ENCODE peak calls at places on chromosomes 16 and 17, in ten cellular contexts. K is cardiac muscle cell, M is fibroblast of the aortic adventitia, Q is prostate gland, G is lower lobe of right lung, Z is ascending aorta, Y is stomach, W is fibroblast of pulmonary artery, D is esophagus muscularis mucosa, O is PC-3. F is an unnamed sample.
A peak's percentile ranks its signal among the peaks of the same experiment; 100 is the strongest.

GRCh38 chr16:81779540-81780320 is 639 bp downstream of the PLCG2 start:
- DNase-seq in Q (no peak), Y (peak; percentile 44), Z (no peak), M (no peak), O (no peak), K (no peak), W (peak; percentile 4), G (peak; percentile 76), D (no peak), F (no peak)

GRCh38 chr16:90041896-90042473 is 22.7 kb upstream of the DBNDD1 start:
- DNase-seq in O (no peak), Q (no peak), Z (no peak), M (no peak), W (no peak), Y (no peak), K (no peak), D (no peak), G (no peak), F (no peak)

GRCh38 chr17:78315355-78316114 is 44.3 kb downstream of the SOCS3 start:
- DNase-seq in D (peak; percentile 97), Q (peak; percentile 56), O (peak; percentile 99), Z (peak; percentile 76), G (peak; percentile 76), M (peak; percentile 92), Y (peak; percentile 79), W (peak; percentile 88), K (peak; percentile 94), F (peak; percentile 90)

GRCh38 chr16:53518550-53519416 is 15.8 kb upstream of the AKTIP start:
- DNase-seq in Y (peak; percentile 58), O (no peak), M (peak; percentile 72), Z (no peak), D (no peak), G (no peak), K (peak; percentile 94), W (peak; percentile 95), Q (no peak), F (peak; percentile 65)

GRCh38 chr16:84463221-84463620 is 41.2 kb downstream of the MEAK7 start:
- DNase-seq in K (no peak), W (no peak), O (no peak), M (no peak), Y (peak; percentile 11), Q (no peak), G (peak; percentile 9), Z (no peak), D (no peak), F (no peak)

GRCh38 chr16:88798772-88799455 is 4.7 kb upstream of the CDT1 start:
- DNase-seq in D (no peak), K (no peak), Z (no peak), G (no peak), Q (no peak), O (no peak), W (no peak), M (no peak), Y (no peak), F (no peak)

GRCh38 chr16:87297918-87298631 is 19.1 kb downstream of the C16orf95 start:
- DNase-seq in M (peak; percentile 22), O (peak; percentile 31), Y (no peak), Z (no peak), D (no peak), W (peak; percentile 33), Q (no peak), K (peak; percentile 26), G (no peak), F (peak; percentile 50)

GRCh38 chr17:50832267-50833227 is 2.8 kb upstream of the WFIKKN2 start:
- DNase-seq in Q (no peak), O (no peak), K (no peak), W (no peak), D (no peak), M (no peak), Z (no peak), Y (no peak), G (no peak), F (no peak)

GRCh38 chr16:58679763-58680162 is 4.8 kb downstream of the SLC38A7 start:
- DNase-seq in G (no peak), D (no peak), Z (no peak), Y (no peak), Q (no peak), O (no peak), W (no peak), M (no peak), K (no peak), F (no peak)

GRCh38 chr16:58685084-58685449 is 497 bp upstream of the SLC38A7 start:
- DNase-seq in K (no peak), O (peak; percentile 11), M (no peak), Y (no peak), W (no peak), D (no peak), Q (no peak), Z (no peak), G (no peak), F (no peak)

GRCh38 chr16:58684001-58684353 is 593 bp downstream of the SLC38A7 start:
- DNase-seq in G (no peak), Q (no peak), W (peak; percentile 22), Y (no peak), M (peak; percentile 41), Z (no peak), K (peak; percentile 36), D (no peak), O (peak; percentile 4), F (peak; percentile 35)

GRCh38 chr16:58678716-58679115 is 5.9 kb downstream of the SLC38A7 start:
- DNase-seq in G (no peak), M (peak; percentile 54), Z (no peak), K (peak; percentile 25), Q (peak; percentile 66), O (peak; percentile 44), W (peak; percentile 23), Y (no peak), D (no peak), F (no peak)

DNA sequence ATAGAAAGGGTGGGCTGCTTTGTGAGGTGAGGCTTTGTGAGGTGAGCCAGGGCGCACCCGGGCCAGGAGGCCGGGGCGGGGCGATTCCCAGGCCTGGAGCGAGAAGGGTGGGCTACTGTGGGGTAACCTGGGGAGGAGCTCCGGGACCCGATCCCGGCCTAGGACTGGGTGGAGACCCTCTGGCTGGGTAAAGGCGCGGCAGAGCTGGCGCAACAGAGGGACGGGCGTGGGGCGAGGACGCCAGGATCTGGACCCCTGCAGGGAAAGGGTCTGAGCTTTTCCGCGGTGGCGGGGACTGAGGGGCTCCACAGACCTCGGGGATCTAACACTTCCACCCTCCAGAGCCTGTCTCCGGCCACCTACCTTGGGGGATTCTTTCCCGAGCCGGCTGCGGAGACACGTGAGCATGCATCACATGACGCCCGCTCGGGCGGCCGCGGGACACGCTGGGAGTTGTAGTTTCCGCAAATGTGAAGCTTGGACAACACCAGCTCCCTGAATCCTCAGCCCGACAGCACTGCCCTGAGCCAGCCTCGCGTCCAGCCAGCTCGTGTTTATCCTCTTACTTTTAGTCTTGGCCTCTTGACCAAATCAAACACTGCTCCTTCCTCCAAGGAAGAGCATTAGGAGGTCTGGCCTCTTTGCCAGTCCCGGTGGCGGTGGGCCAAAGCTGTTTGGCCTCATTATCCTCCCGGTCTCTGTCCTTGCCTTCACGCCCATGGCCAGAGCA is at the start of gene SLC38A7:
- DNase-seq in Z (peak; percentile 43), O (peak; percentile 73), W (peak; percentile 85), Y (peak; percentile 87), G (peak; percentile 90), D (peak; percentile 98), Q (peak; percentile 84), M (peak; percentile 82), K (peak; percentile 88), F (peak; percentile 89)
- H3K4me3 ChIP-seq in Z (peak within 1 kb of the TSS; percentile 86), O (peak within 1 kb of the TSS; percentile 78), W (peak within 1 kb of the TSS; percentile 99), Y (peak within 1 kb of the TSS; percentile 87), G (peak within 1 kb of the TSS; percentile 88), D (peak within 1 kb of the TSS; percentile 74), Q (peak within 1 kb of the TSS; percentile 57), M (peak within 1 kb of the TSS; percentile 100), K (peak within 1 kb of the TSS; percentile 77), F (peak within 1 kb of the TSS; percentile 100)

GRCh38 chr17:39194089-39194984 is 3.1 kb downstream of the CACNB1 start:
- DNase-seq in M (peak; percentile 58), O (no peak), G (peak; percentile 61), Z (peak; percentile 60), W (peak; percentile 70), D (no peak), Y (no peak), K (peak; percentile 62), Q (no peak), F (peak; percentile 53)
- H3K4me3 ChIP-seq in M (peak overlapping the region; percentile 81), O (no peak overlapping the region), G (peak overlapping the region; percentile 91), Z (peak overlapping the region; percentile 35), W (no peak overlapping the region), D (no peak overlapping the region), Y (no peak overlapping the region), K (peak overlapping the region; percentile 2), Q (no peak overlapping the region), F (no peak overlapping the region)

GRCh38 chr17:43543300-43543699 is 2.8 kb downstream of the ETV4 start:
- DNase-seq in Q (no peak), G (no peak), K (no peak), M (no peak), Z (no peak), D (no peak), W (no peak), Y (no peak), O (peak; percentile 30), F (no peak)
- H3K4me3 ChIP-seq in Q (no peak overlapping the region), G (no peak overlapping the region), K (no peak overlapping the region), M (no peak overlapping the region), Z (no peak overlapping the region), D (no peak overlapping the region), W (no peak overlapping the region), Y (no peak overlapping the region), O (peak overlapping the region; percentile 75), F (no peak overlapping the region)

GRCh38 chr17:75843577-75844529 is at the start of gene UNC13D:
- DNase-seq in O (peak; percentile 70), G (peak; percentile 79), D (no peak), Z (no peak), K (no peak), M (no peak), Y (peak; percentile 58), W (no peak), Q (no peak), F (no peak)

GRCh38 chr17:75845058-75845711 is 981 bp upstream of the UNC13D start:
- DNase-seq in Y (peak; percentile 93), M (peak; percentile 52), Z (peak; percentile 82), D (no peak), Q (peak; percentile 92), K (peak; percentile 69), G (peak; percentile 92), W (peak; percentile 60), O (peak; percentile 96), F (peak; percentile 71)

GRCh38 chr17:75845933-75846700 is 1.9 kb upstream of the UNC13D start:
- DNase-seq in K (no peak), D (no peak), Z (no peak), M (no peak), W (no peak), Q (no peak), Y (no peak), O (peak; percentile 52), G (no peak), F (no peak)

GRCh38 chr17:75842963-75843576 is 1.1 kb downstream of the UNC13D start:
- DNase-seq in Y (no peak), O (no peak), W (no peak), Q (no peak), M (no peak), K (no peak), D (no peak), G (no peak), Z (no peak), F (no peak)

DNA sequence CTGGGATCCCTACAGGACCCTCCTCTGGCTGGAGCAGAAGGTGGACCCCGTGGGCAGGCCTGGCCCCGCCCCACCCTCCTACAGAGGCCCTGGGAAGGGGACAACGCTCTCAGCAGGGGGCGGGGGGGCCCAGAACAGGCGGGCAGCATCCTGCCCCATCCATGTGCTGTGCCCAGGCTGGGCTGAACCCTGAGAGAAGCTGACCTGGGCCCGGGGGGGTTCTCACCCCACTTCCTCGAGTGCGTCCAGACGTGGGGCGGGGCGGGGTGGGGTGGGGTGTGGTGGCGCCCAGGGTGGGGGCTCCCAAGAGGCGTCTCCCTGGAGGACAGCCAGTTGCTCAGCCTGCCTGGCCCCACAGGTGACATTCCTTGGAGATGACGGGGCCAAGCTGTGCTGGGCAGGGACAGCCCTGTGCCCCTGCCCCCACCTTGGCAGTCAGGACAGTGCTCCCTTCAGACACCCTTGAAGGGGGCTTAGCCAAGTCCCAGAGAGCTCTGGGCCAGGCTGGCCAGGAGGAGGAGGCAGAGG is 390 bp upstream of the UNC13D start:
- DNase-seq in W (no peak), O (peak; percentile 99), Z (no peak), Y (peak; percentile 88), M (no peak), K (no peak), D (no peak), G (peak; percentile 87), Q (peak; percentile 81), F (peak; percentile 14)
- H3K4me3 ChIP-seq in W (no peak overlapping the region), O (peak overlapping the region; percentile 57), Z (no peak overlapping the region), Y (peak overlapping the region; percentile 34), M (no peak overlapping the region), K (no peak overlapping the region), D (peak overlapping the region; percentile 33), G (peak overlapping the region; percentile 59), Q (no peak overlapping the region), F (no peak overlapping the region)